ENCODE peak calls at places on chromosome X, in five cellular contexts. One of them, this sample, is unnamed.

GRCh38 chrX:19833034-19833677 is 54.2 kb downstream of the SH3KBP1 start:
- DNase-seq in astrocyte of the cerebellum: no peak
- DNase-seq in uterus: no peak
- DNase-seq in fibroblast of the aortic adventitia: no peak
- DNase-seq in tibial artery: no peak
- DNase-seq in this sample: no peak

GRCh38 chrX:47264507-47265173 is 31.8 kb downstream of the USP11 start:
- DNase-seq in tibial artery: no peak
- DNase-seq in fibroblast of the aortic adventitia: no peak
- DNase-seq in uterus: no peak
- DNase-seq in astrocyte of the cerebellum: no peak
- DNase-seq in this sample: no peak

GRCh38 chrX:150664290-150664689 is 28.9 kb upstream of the MTMR1 start:
- DNase-seq in astrocyte of the cerebellum: no peak
- DNase-seq in fibroblast of the aortic adventitia: peak
- DNase-seq in tibial artery: peak
- DNase-seq in uterus: no peak
- DNase-seq in this sample: no peak

GRCh38 chrX:109783712-109784109 is 50.7 kb upstream of the ACSL4 start:
- DNase-seq in fibroblast of the aortic adventitia: peak
- DNase-seq in tibial artery: no peak
- DNase-seq in uterus: peak
- DNase-seq in astrocyte of the cerebellum: no peak
- DNase-seq in this sample: no peak

GRCh38 chrX:41010188-41010846 is 74.9 kb upstream of the USP9X start:
- DNase-seq in astrocyte of the cerebellum: peak
- DNase-seq in tibial artery: peak
- DNase-seq in fibroblast of the aortic adventitia: peak
- DNase-seq in uterus: peak
- DNase-seq in this sample: peak

GRCh38 chrX:88991583-88992132 is 244.6 kb downstream of the CPXCR1 start:
- DNase-seq in tibial artery: no peak
- DNase-seq in uterus: no peak
- DNase-seq in fibroblast of the aortic adventitia: no peak
- DNase-seq in astrocyte of the cerebellum: no peak
- DNase-seq in this sample: no peak

GRCh38 chrX:98289726-98290125 is 1406.0 kb downstream of the RPA4 start:
- DNase-seq in fibroblast of the aortic adventitia: no peak
- DNase-seq in tibial artery: no peak
- DNase-seq in uterus: no peak
- DNase-seq in astrocyte of the cerebellum: no peak
- DNase-seq in this sample: no peak

GRCh38 chrX:3468031-3468430 is 121.6 kb upstream of the MXRA5 start:
- DNase-seq in astrocyte of the cerebellum: no peak
- DNase-seq in tibial artery: no peak
- DNase-seq in fibroblast of the aortic adventitia: no peak
- DNase-seq in uterus: no peak
- DNase-seq in this sample: no peak

GRCh38 chrX:68938244-68939004 is 109.6 kb downstream of the EFNB1 start:
- DNase-seq in tibial artery: peak
- DNase-seq in uterus: no peak
- DNase-seq in astrocyte of the cerebellum: peak
- DNase-seq in fibroblast of the aortic adventitia: peak
- DNase-seq in this sample: no peak

GRCh38 chrX:27964432-27964831 is 16.8 kb downstream of the DCAF8L1 start:
- DNase-seq in uterus: no peak
- DNase-seq in tibial artery: no peak
- DNase-seq in fibroblast of the aortic adventitia: peak
- DNase-seq in astrocyte of the cerebellum: no peak
- DNase-seq in this sample: no peak

GRCh38 chrX:2417205-2417604 is 83.6 kb downstream of the DHRSX start:
- DNase-seq in tibial artery: no peak
- DNase-seq in uterus: no peak
- DNase-seq in astrocyte of the cerebellum: no peak
- DNase-seq in fibroblast of the aortic adventitia: no peak
- DNase-seq in this sample: no peak

GRCh38 chrX:41481264-41482109 is 34.3 kb downstream of the NYX start:
- DNase-seq in astrocyte of the cerebellum: no peak
- DNase-seq in fibroblast of the aortic adventitia: peak
- DNase-seq in uterus: no peak
- DNase-seq in tibial artery: no peak
- DNase-seq in this sample: peak

GRCh38 chrX:105451426-105451825 is 230.9 kb upstream of the TEX13A start:
- DNase-seq in fibroblast of the aortic adventitia: no peak
- DNase-seq in astrocyte of the cerebellum: no peak
- DNase-seq in tibial artery: no peak
- DNase-seq in uterus: no peak
- DNase-seq in this sample: no peak

GRCh38 chrX:39985551-39985950 is 112.2 kb downstream of the BCOR start:
- DNase-seq in fibroblast of the aortic adventitia: no peak
- DNase-seq in tibial artery: no peak
- DNase-seq in astrocyte of the cerebellum: no peak
- DNase-seq in uterus: no peak
- DNase-seq in this sample: no peak

GRCh38 chrX:48698306-48698705 is 1.8 kb downstream of the SUV39H1 start:
- DNase-seq in tibial artery: no peak
- DNase-seq in uterus: no peak
- DNase-seq in fibroblast of the aortic adventitia: no peak
- DNase-seq in astrocyte of the cerebellum: no peak
- DNase-seq in this sample: no peak

GRCh38 chrX:38505583-38505982 is 55.8 kb upstream of the TSPAN7 start:
- DNase-seq in uterus: no peak
- DNase-seq in astrocyte of the cerebellum: no peak
- DNase-seq in tibial artery: no peak
- DNase-seq in fibroblast of the aortic adventitia: no peak
- DNase-seq in this sample: no peak
- H3K4me3 ChIP-seq in uterus: no peak
- H3K4me3 ChIP-seq in astrocyte of the cerebellum: no peak
- H3K4me3 ChIP-seq in tibial artery: no peak
- H3K4me3 ChIP-seq in fibroblast of the aortic adventitia: no peak
- H3K4me3 ChIP-seq in this sample: no peak

GRCh38 chrX:64975989-64976672 is at the start of gene ZC4H2:
- DNase-seq in astrocyte of the cerebellum: peak
- DNase-seq in fibroblast of the aortic adventitia: peak
- DNase-seq in tibial artery: peak
- DNase-seq in uterus: peak
- DNase-seq in this sample: peak

GRCh38 chrX:64977051-64977450 is 801 bp upstream of the ZC4H2 start:
- DNase-seq in astrocyte of the cerebellum: no peak
- DNase-seq in fibroblast of the aortic adventitia: no peak
- DNase-seq in uterus: no peak
- DNase-seq in tibial artery: no peak
- DNase-seq in this sample: no peak

GRCh38 chrX:64975491-64975890 is 759 bp downstream of the ZC4H2 start:
- DNase-seq in uterus: peak
- DNase-seq in astrocyte of the cerebellum: no peak
- DNase-seq in tibial artery: peak
- DNase-seq in fibroblast of the aortic adventitia: peak
- DNase-seq in this sample: peak

GRCh38 chrX:64977830-64978229 is 1.6 kb upstream of the ZC4H2 start:
- DNase-seq in tibial artery: no peak
- DNase-seq in astrocyte of the cerebellum: no peak
- DNase-seq in uterus: no peak
- DNase-seq in fibroblast of the aortic adventitia: no peak
- DNase-seq in this sample: no peak

DNA sequence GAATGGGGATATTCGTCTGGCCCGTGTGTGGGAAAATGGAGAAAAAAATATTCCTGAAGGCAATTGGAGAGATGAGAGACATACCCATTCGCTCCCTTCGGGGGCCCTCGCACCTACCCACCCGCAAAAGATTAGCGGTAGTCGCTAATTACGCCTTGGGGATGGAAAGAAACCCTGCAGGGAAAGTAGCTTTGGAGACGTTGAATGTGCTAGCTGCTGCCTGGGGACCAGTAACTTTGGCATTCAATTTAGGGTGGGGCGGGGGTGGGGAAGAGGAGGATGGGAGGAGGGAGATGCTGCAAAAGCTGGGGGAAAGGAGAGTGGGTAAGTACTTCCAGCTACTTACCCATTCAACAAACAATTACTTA is 407 bp upstream of the ZC4H2 start:
- DNase-seq in fibroblast of the aortic adventitia: no peak
- DNase-seq in astrocyte of the cerebellum: no peak
- DNase-seq in tibial artery: no peak
- DNase-seq in uterus: no peak
- DNase-seq in this sample: no peak
- H3K4me3 ChIP-seq in fibroblast of the aortic adventitia: peak
- H3K4me3 ChIP-seq in astrocyte of the cerebellum: peak
- H3K4me3 ChIP-seq in tibial artery: peak
- H3K4me3 ChIP-seq in uterus: peak
- H3K4me3 ChIP-seq in this sample: peak

DNA sequence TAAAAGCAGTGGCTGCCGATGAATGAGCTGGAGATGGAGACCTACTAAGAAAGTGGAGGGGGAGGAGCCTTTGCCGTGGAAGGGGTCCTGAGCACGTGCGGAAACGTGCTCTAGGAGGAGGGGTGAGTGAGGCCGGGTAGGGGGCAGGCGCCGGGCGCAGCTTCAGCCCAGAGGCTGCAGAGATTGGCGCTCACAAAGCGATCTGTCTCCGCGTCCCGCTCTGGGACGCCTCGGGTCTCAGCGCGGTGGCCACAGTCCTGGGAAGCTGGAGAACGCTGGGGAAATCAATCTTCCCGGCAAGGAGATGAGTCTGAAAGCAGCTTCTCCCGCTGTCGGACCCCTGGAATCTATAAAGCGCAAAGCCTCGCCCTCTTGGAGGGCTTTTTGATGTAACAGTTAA is 460 bp upstream of the ARHGAP6 start:
- DNase-seq in tibial artery: no peak
- DNase-seq in uterus: peak
- DNase-seq in fibroblast of the aortic adventitia: no peak
- DNase-seq in astrocyte of the cerebellum: no peak
- DNase-seq in this sample: no peak
- H3K4me3 ChIP-seq in tibial artery: peak
- H3K4me3 ChIP-seq in uterus: peak
- H3K4me3 ChIP-seq in fibroblast of the aortic adventitia: peak
- H3K4me3 ChIP-seq in astrocyte of the cerebellum: peak
- H3K4me3 ChIP-seq in this sample: peak

GRCh38 chrX:133448512-133449076 is 33.3 kb upstream of the GPC4 start:
- DNase-seq in uterus: no peak
- DNase-seq in astrocyte of the cerebellum: peak
- DNase-seq in tibial artery: no peak
- DNase-seq in fibroblast of the aortic adventitia: peak
- DNase-seq in this sample: no peak
- H3K4me3 ChIP-seq in uterus: no peak
- H3K4me3 ChIP-seq in astrocyte of the cerebellum: no peak
- H3K4me3 ChIP-seq in tibial artery: no peak
- H3K4me3 ChIP-seq in fibroblast of the aortic adventitia: no peak
- H3K4me3 ChIP-seq in this sample: no peak

GRCh38 chrX:102768984-102769761 is 48.6 kb downstream of the GPRASP3 start:
- DNase-seq in astrocyte of the cerebellum: peak
- DNase-seq in tibial artery: peak
- DNase-seq in fibroblast of the aortic adventitia: peak
- DNase-seq in uterus: peak
- DNase-seq in this sample: peak

GRCh38 chrX:102767287-102767686 is 46.7 kb downstream of the GPRASP3 start:
- DNase-seq in tibial artery: no peak
- DNase-seq in uterus: no peak
- DNase-seq in astrocyte of the cerebellum: no peak
- DNase-seq in fibroblast of the aortic adventitia: no peak
- DNase-seq in this sample: no peak

GRCh38 chrX:102765217-102765616 is 44.7 kb downstream of the GPRASP3 start:
- DNase-seq in uterus: peak
- DNase-seq in tibial artery: no peak
- DNase-seq in astrocyte of the cerebellum: peak
- DNase-seq in fibroblast of the aortic adventitia: peak
- DNase-seq in this sample: no peak

GRCh38 chrX:102765794-102766193 is 45.3 kb downstream of the GPRASP3 start:
- DNase-seq in fibroblast of the aortic adventitia: peak
- DNase-seq in uterus: peak
- DNase-seq in tibial artery: peak
- DNase-seq in astrocyte of the cerebellum: no peak
- DNase-seq in this sample: no peak
- H3K4me3 ChIP-seq in fibroblast of the aortic adventitia: no peak
- H3K4me3 ChIP-seq in uterus: no peak
- H3K4me3 ChIP-seq in tibial artery: no peak
- H3K4me3 ChIP-seq in astrocyte of the cerebellum: no peak
- H3K4me3 ChIP-seq in this sample: no peak

DNA sequence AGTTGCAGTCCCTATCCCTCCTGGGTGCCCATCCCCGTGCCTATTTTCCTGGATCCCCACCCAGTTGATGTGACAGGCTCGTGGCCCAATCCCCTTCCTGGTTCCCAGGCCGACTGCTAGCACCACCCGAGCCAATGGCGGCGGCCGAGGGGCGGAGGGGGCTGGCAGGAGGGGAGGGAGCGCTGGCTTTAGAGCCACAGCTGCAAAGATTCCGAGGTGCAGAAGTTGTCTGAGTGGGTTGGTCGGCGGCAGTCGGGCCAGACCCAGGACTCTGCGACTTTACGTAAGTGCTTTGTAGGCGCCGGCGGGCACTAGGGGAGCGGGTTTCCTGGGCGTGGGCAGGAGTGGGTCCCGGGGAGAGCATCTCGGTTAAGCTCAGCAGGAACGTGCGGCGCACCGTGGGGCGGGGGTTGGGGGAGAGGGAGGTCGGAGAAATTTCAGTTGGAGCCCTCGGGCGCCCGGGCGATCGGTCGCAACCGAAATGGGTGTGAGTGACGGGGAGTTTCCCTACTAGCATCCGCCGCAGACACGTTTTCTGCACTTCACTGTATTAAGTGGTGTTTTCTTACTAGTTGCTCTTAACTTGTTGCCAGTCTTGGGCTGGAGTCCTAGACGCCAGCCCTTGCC is at the start of gene PLS3:
- DNase-seq in fibroblast of the aortic adventitia: peak
- DNase-seq in uterus: peak
- DNase-seq in tibial artery: peak
- DNase-seq in astrocyte of the cerebellum: peak
- DNase-seq in this sample: peak
- H3K4me3 ChIP-seq in fibroblast of the aortic adventitia: peak
- H3K4me3 ChIP-seq in uterus: peak
- H3K4me3 ChIP-seq in tibial artery: peak
- H3K4me3 ChIP-seq in astrocyte of the cerebellum: peak
- H3K4me3 ChIP-seq in this sample: peak

GRCh38 chrX:115233497-115234219 is at the start of gene LRCH2:
- DNase-seq in astrocyte of the cerebellum: peak
- DNase-seq in tibial artery: peak
- DNase-seq in fibroblast of the aortic adventitia: peak
- DNase-seq in uterus: peak
- DNase-seq in this sample: peak
- H3K4me3 ChIP-seq in astrocyte of the cerebellum: peak
- H3K4me3 ChIP-seq in tibial artery: peak
- H3K4me3 ChIP-seq in fibroblast of the aortic adventitia: peak
- H3K4me3 ChIP-seq in uterus: peak
- H3K4me3 ChIP-seq in this sample: peak

GRCh38 chrX:153793291-153793690 is 884 bp downstream of the IDH3G start:
- DNase-seq in astrocyte of the cerebellum: no peak
- DNase-seq in tibial artery: no peak
- DNase-seq in uterus: no peak
- DNase-seq in fibroblast of the aortic adventitia: peak
- DNase-seq in this sample: no peak
- H3K4me3 ChIP-seq in astrocyte of the cerebellum: peak
- H3K4me3 ChIP-seq in tibial artery: peak
- H3K4me3 ChIP-seq in uterus: peak
- H3K4me3 ChIP-seq in fibroblast of the aortic adventitia: peak
- H3K4me3 ChIP-seq in this sample: peak

This sample was measured in SJSA1.